ENCODE peak calls at places on chromosome 21, in four cellular contexts. B, E, V and D are unnamed samples.

GRCh38 chr21:46581780-46582307 is 23.0 kb downstream of the S100B start:
- DNase-seq in B (no peak), E (no peak), V (no peak), D (no peak)

GRCh38 chr21:45012661-45013270 is 61.6 kb upstream of the ADARB1 start:
- DNase-seq in B (peak), E (peak), V (peak), D (no peak)

GRCh38 chr21:32599146-32599925 is 12.8 kb downstream of the CFAP298 start:
- DNase-seq in E (no peak), V (no peak), B (no peak), D (no peak)

GRCh38 chr21:33396966-33397365 is 6.2 kb upstream of the IFNGR2 start:
- DNase-seq in B (no peak), V (no peak), E (no peak), D (no peak)

GRCh38 chr21:41100826-41101550 is 67.0 kb upstream of the BACE2 start:
- DNase-seq in V (no peak), B (no peak), E (no peak), D (no peak)

GRCh38 chr21:36926989-36927695 is 39.3 kb downstream of the HLCS start:
- DNase-seq in B (no peak), E (no peak), V (no peak), D (no peak)

GRCh38 chr21:45283019-45283610 is 4.6 kb downstream of the POFUT2 start:
- DNase-seq in E (peak), V (no peak), B (peak), D (no peak)

GRCh38 chr21:20570824-20571232 is 427.4 kb upstream of the NCAM2 start:
- DNase-seq in B (no peak), V (no peak), E (no peak), D (no peak)

GRCh38 chr21:44966135-44967081 is 26.6 kb downstream of the SLX9 start:
- DNase-seq in E (no peak), B (no peak), V (peak), D (no peak)

GRCh38 chr21:32977216-32977615 is 48.5 kb upstream of the OLIG2 start:
- DNase-seq in V (no peak), B (peak), E (no peak), D (no peak)

GRCh38 chr21:29670228-29670627 is 269.6 kb downstream of the GRIK1 start:
- DNase-seq in V (no peak), E (no peak), B (no peak), D (no peak)

GRCh38 chr21:45935628-45936027 is 45.9 kb upstream of the COL6A1 start:
- DNase-seq in V (no peak), B (no peak), E (no peak), D (no peak)

GRCh38 chr21:32705901-32706300 is 21.9 kb downstream of the SYNJ1 start:
- DNase-seq in E (no peak), V (no peak), B (no peak), D (no peak)

GRCh38 chr21:45900034-45900868 is 81.3 kb upstream of the COL6A1 start:
- DNase-seq in V (peak), E (no peak), B (no peak), D (no peak)

GRCh38 chr21:31107871-31108270 is 69.6 kb upstream of the KRTAP19-8 start:
- DNase-seq in V (no peak), E (no peak), B (no peak), D (no peak)

GRCh38 chr21:44958471-44959191 is 18.8 kb downstream of the SLX9 start:
- DNase-seq in B (no peak), V (peak), E (peak), D (no peak)

GRCh38 chr21:45316871-45317400 is 29.2 kb upstream of the POFUT2 start:
- DNase-seq in E (no peak), V (no peak), B (no peak), D (no peak)

GRCh38 chr21:45632165-45632896 is 11.2 kb upstream of the PCBP3 start:
- DNase-seq in V (no peak), E (no peak), B (no peak), D (no peak)

GRCh38 chr21:45803613-45804340 is 160.3 kb downstream of the PCBP3 start:
- DNase-seq in E (no peak), B (no peak), V (no peak), D (no peak)

GRCh38 chr21:41167348-41168342 is at the start of gene BACE2:
- DNase-seq in B (peak), V (peak), E (peak), D (no peak)

GRCh38 chr21:46111193-46111571 is 13.3 kb downstream of the COL6A2 start:
- DNase-seq in B (peak), V (no peak), E (peak), D (peak)

GRCh38 chr21:34970126-34970525 is 79.0 kb downstream of the RUNX1 start:
- DNase-seq in E (no peak), V (no peak), B (no peak), D (no peak)

GRCh38 chr21:29827236-29827635 is 112.6 kb downstream of the GRIK1 start:
- DNase-seq in V (no peak), B (no peak), E (no peak), D (no peak)

DNA sequence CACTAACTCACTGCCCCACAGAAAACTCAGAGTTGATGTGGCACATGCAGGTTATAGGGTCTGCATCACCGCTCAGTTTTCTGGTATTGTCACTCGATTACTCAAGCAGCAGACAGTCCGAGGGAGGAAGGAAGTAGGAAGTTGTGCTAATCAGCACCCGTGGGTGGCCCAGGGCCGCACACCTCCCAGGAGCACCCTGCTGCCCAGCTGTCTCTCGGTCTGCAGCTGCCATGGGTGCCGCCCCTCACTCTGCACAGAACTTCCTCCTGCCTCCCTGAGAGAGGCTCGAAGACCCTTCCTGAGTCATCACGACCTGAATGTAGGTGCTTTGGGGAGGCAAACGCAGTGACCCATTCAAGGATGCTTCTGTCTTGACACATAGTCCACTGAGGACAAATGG is 4.2 kb upstream of the TFF3 start:
- DNase-seq in B (no peak), V (no peak), E (peak), D (no peak)
- TF ChIP-seq CTCF in B (no peak), V (no peak), E (no peak), D (no peak)

GRCh38 chr21:43727571-43728466 is 8.9 kb downstream of the PDXK start:
- DNase-seq in E (peak), B (no peak), V (peak), D (no peak)
- TF ChIP-seq CTCF in E (no peak), B (no peak), V (no peak), D (no peak)

DNA sequence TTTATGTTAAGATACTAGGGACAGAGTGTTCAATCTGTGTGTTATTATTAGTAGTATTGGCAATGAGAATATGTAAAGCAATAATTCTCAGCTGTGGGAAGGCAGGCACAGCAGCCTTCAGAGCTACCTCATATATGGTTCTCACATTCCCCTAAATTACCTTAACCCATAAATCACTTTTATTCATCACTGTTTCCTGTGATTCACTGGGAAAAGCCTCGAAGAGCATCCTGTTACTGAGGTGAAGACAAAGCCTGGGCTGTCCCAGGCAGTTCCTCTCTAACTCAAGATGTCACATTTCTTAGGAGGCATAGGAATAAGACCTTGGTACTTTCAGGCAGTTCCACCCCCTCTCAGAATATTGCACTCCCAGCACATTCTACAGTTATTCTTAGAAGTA is 965.7 kb downstream of the NCAM2 start:
- DNase-seq in E (no peak), V (no peak), B (no peak), D (no peak)
- TF ChIP-seq CTCF in E (no peak), V (no peak), B (no peak), D (no peak)

DNA sequence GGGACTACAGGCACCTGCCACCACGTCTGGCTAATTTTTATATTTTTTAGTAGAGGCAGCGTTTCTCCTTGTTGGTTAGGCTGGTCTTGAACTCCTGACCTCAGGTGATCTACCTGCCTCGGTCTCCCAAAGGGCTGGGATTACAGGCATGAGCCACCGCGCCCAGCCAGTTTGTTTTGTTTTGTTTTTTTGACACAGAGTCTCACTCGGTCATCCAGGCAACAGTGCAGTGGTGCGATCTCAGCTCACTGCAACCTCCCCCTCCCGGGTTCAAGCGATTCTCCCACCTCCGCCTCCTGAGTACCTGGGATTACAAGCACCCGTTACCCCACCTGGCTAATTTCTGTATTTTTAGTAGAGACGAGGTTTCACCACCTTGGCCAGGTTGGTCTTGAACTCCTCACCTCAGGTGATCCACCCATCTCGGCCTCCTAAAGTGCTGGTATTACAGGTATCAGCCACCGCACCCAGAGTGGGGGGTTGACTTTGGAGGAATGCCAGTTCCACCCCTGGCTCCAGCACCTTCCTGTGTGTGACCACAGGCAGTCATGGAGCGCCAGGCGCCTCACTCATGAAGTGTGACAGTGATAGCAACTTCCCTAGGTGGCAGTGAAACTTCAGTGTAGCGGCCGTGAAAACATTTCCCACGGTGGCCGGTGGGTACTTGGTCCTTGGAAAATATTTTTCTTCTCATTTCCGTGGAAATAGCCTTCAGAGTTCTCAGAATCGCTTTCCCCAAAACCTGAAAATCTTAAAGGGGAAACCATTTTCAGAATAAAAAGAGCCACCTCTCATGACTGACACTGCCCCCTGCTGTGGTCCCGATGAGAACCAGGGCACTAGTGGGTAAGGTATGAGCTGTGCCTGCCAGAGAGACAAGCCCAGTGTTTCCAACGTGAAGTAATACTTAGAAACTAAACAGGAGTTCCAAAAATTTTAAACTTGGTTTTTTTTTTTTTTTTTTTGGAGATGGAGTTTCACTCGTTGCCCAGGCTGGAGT is 48.6 kb downstream of the WDR4 start:
- DNase-seq in V (no peak), E (no peak), B (no peak), D (peak)
- TF ChIP-seq CTCF in V (no peak), E (peak), B (peak), D (no peak)

GRCh38 chr21:17903029-17903806 is 84.1 kb upstream of the C21orf91 start:
- DNase-seq in V (no peak), B (no peak), E (no peak), D (no peak)
- TF ChIP-seq CTCF in V (peak), B (peak), E (peak), D (peak)

GRCh38 chr21:25735221-25735894 is 586 bp downstream of the GABPA start:
- DNase-seq in B (peak), V (peak), E (peak), D (peak)
- TF ChIP-seq CTCF in B (no peak), V (no peak), E (no peak), D (no peak)

GRCh38 chr21:15098908-15099307 is 34.1 kb upstream of the NRIP1 start:
- DNase-seq in B (no peak), E (no peak), V (no peak), D (no peak)
- TF ChIP-seq CTCF in B (no peak), E (no peak), V (no peak), D (no peak)